ENCODE peak calls at places on chromosomes 5 and 9, in ten cellular contexts. One of them, this sample, is unnamed.

GRCh38 chr9:130651752-130652151 is 12.6 kb upstream of the PRDM12 start:
- DNase-seq in cardiac muscle cell: no peak
- DNase-seq in left ventricle myocardium inferior: no peak
- DNase-seq in testis: no peak
- DNase-seq in endodermal cell: no peak
- DNase-seq in neural progenitor cell: no peak
- DNase-seq in endothelial cell of umbilical vein: no peak
- DNase-seq in effector memory CD4-positive, alpha-beta T cell: no peak
- DNase-seq in adrenal gland: no peak
- DNase-seq in epithelial cell of prostate: no peak
- DNase-seq in this sample: no peak

GRCh38 chr9:109355564-109356297 is 34.9 kb upstream of the EPB41L4B start:
- DNase-seq in endodermal cell: no peak
- DNase-seq in adrenal gland: no peak
- DNase-seq in testis: no peak
- DNase-seq in epithelial cell of prostate: no peak
- DNase-seq in left ventricle myocardium inferior: no peak
- DNase-seq in endothelial cell of umbilical vein: no peak
- DNase-seq in cardiac muscle cell: no peak
- DNase-seq in effector memory CD4-positive, alpha-beta T cell: no peak
- DNase-seq in neural progenitor cell: no peak
- DNase-seq in this sample: no peak

GRCh38 chr5:137145726-137146125 is 353.4 kb downstream of the SPOCK1 start:
- DNase-seq in adrenal gland: no peak
- DNase-seq in cardiac muscle cell: no peak
- DNase-seq in epithelial cell of prostate: no peak
- DNase-seq in effector memory CD4-positive, alpha-beta T cell: no peak
- DNase-seq in neural progenitor cell: no peak
- DNase-seq in endothelial cell of umbilical vein: no peak
- DNase-seq in left ventricle myocardium inferior: no peak
- DNase-seq in testis: no peak
- DNase-seq in endodermal cell: no peak
- DNase-seq in this sample: no peak

GRCh38 chr5:75412111-75412990 is 75.3 kb downstream of the HMGCR start:
- DNase-seq in endodermal cell: no peak
- DNase-seq in cardiac muscle cell: peak
- DNase-seq in adrenal gland: no peak
- DNase-seq in neural progenitor cell: no peak
- DNase-seq in testis: no peak
- DNase-seq in endothelial cell of umbilical vein: peak
- DNase-seq in epithelial cell of prostate: no peak
- DNase-seq in left ventricle myocardium inferior: no peak
- DNase-seq in effector memory CD4-positive, alpha-beta T cell: no peak
- DNase-seq in this sample: no peak

GRCh38 chr5:151153766-151154272 is 3.8 kb downstream of the ANXA6 start:
- DNase-seq in neural progenitor cell: no peak
- DNase-seq in testis: no peak
- DNase-seq in endothelial cell of umbilical vein: no peak
- DNase-seq in effector memory CD4-positive, alpha-beta T cell: no peak
- DNase-seq in epithelial cell of prostate: no peak
- DNase-seq in adrenal gland: no peak
- DNase-seq in endodermal cell: no peak
- DNase-seq in cardiac muscle cell: no peak
- DNase-seq in left ventricle myocardium inferior: no peak
- DNase-seq in this sample: no peak

GRCh38 chr5:10545084-10545483 is 18.8 kb upstream of the ANKRD33B start:
- DNase-seq in cardiac muscle cell: no peak
- DNase-seq in left ventricle myocardium inferior: no peak
- DNase-seq in neural progenitor cell: no peak
- DNase-seq in epithelial cell of prostate: no peak
- DNase-seq in testis: no peak
- DNase-seq in endodermal cell: no peak
- DNase-seq in endothelial cell of umbilical vein: no peak
- DNase-seq in effector memory CD4-positive, alpha-beta T cell: no peak
- DNase-seq in adrenal gland: no peak
- DNase-seq in this sample: no peak

GRCh38 chr9:114930063-114930812 is at the start of gene TNFSF8:
- DNase-seq in endothelial cell of umbilical vein: no peak
- DNase-seq in testis: no peak
- DNase-seq in cardiac muscle cell: no peak
- DNase-seq in left ventricle myocardium inferior: no peak
- DNase-seq in epithelial cell of prostate: no peak
- DNase-seq in endodermal cell: no peak
- DNase-seq in effector memory CD4-positive, alpha-beta T cell: peak
- DNase-seq in adrenal gland: no peak
- DNase-seq in neural progenitor cell: no peak
- DNase-seq in this sample: no peak

GRCh38 chr9:5382479-5382878 is 42.8 kb upstream of the RLN1 start:
- DNase-seq in epithelial cell of prostate: no peak
- DNase-seq in neural progenitor cell: no peak
- DNase-seq in testis: no peak
- DNase-seq in left ventricle myocardium inferior: no peak
- DNase-seq in adrenal gland: no peak
- DNase-seq in endodermal cell: no peak
- DNase-seq in endothelial cell of umbilical vein: no peak
- DNase-seq in cardiac muscle cell: no peak
- DNase-seq in effector memory CD4-positive, alpha-beta T cell: no peak
- DNase-seq in this sample: no peak

GRCh38 chr5:96248152-96248551 is 184.9 kb downstream of the PCSK1 start:
- DNase-seq in epithelial cell of prostate: no peak
- DNase-seq in cardiac muscle cell: peak
- DNase-seq in effector memory CD4-positive, alpha-beta T cell: no peak
- DNase-seq in endothelial cell of umbilical vein: no peak
- DNase-seq in testis: no peak
- DNase-seq in adrenal gland: no peak
- DNase-seq in endodermal cell: no peak
- DNase-seq in neural progenitor cell: no peak
- DNase-seq in left ventricle myocardium inferior: no peak
- DNase-seq in this sample: no peak

GRCh38 chr5:96245401-96246091 is 187.5 kb downstream of the PCSK1 start:
- DNase-seq in epithelial cell of prostate: no peak
- DNase-seq in endodermal cell: no peak
- DNase-seq in left ventricle myocardium inferior: no peak
- DNase-seq in cardiac muscle cell: peak
- DNase-seq in adrenal gland: no peak
- DNase-seq in neural progenitor cell: no peak
- DNase-seq in testis: no peak
- DNase-seq in endothelial cell of umbilical vein: no peak
- DNase-seq in effector memory CD4-positive, alpha-beta T cell: no peak
- DNase-seq in this sample: no peak

GRCh38 chr5:96244696-96245095 is 188.4 kb downstream of the PCSK1 start:
- DNase-seq in testis: no peak
- DNase-seq in endothelial cell of umbilical vein: no peak
- DNase-seq in effector memory CD4-positive, alpha-beta T cell: no peak
- DNase-seq in adrenal gland: no peak
- DNase-seq in epithelial cell of prostate: no peak
- DNase-seq in endodermal cell: no peak
- DNase-seq in left ventricle myocardium inferior: no peak
- DNase-seq in cardiac muscle cell: no peak
- DNase-seq in neural progenitor cell: no peak
- DNase-seq in this sample: no peak

GRCh38 chr5:96247097-96247675 is 185.9 kb downstream of the PCSK1 start:
- DNase-seq in testis: no peak
- DNase-seq in effector memory CD4-positive, alpha-beta T cell: no peak
- DNase-seq in neural progenitor cell: no peak
- DNase-seq in endothelial cell of umbilical vein: peak
- DNase-seq in epithelial cell of prostate: peak
- DNase-seq in cardiac muscle cell: peak
- DNase-seq in endodermal cell: peak
- DNase-seq in adrenal gland: no peak
- DNase-seq in left ventricle myocardium inferior: no peak
- DNase-seq in this sample: no peak

GRCh38 chr5:96247733-96248132 is 185.3 kb downstream of the PCSK1 start:
- DNase-seq in endodermal cell: no peak
- DNase-seq in testis: no peak
- DNase-seq in neural progenitor cell: no peak
- DNase-seq in adrenal gland: no peak
- DNase-seq in epithelial cell of prostate: no peak
- DNase-seq in endothelial cell of umbilical vein: no peak
- DNase-seq in left ventricle myocardium inferior: no peak
- DNase-seq in cardiac muscle cell: no peak
- DNase-seq in effector memory CD4-positive, alpha-beta T cell: no peak
- DNase-seq in this sample: no peak
- H3K27ac ChIP-seq in endodermal cell: peak
- H3K27ac ChIP-seq in testis: no peak
- H3K27ac ChIP-seq in neural progenitor cell: no peak
- H3K27ac ChIP-seq in adrenal gland: no peak
- H3K27ac ChIP-seq in epithelial cell of prostate: peak
- H3K27ac ChIP-seq in endothelial cell of umbilical vein: no peak
- H3K27ac ChIP-seq in left ventricle myocardium inferior: peak
- H3K27ac ChIP-seq in cardiac muscle cell: peak
- H3K27ac ChIP-seq in effector memory CD4-positive, alpha-beta T cell: no peak
- H3K27ac ChIP-seq in this sample: no peak

DNA sequence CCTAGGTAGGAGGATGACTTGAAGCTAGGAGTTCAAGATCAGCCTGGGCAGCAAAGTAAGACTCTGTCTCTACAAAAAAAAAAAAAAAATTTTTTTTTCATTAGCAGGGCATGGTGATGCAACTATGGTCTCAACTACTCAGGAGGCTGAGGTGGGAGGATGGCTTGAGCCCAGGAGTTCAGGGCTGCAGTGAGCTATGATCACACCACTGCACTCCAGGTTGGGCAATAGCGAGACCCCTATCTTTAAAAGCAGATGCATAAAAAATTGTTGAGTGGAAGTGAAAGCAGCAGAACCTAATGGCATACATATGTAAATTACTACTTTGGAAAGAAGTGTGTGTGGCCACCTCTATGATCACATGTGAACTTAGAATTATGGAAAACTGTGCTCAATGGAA is 56.8 kb downstream of the SIL1 start:
- DNase-seq in testis: no peak
- DNase-seq in neural progenitor cell: no peak
- DNase-seq in effector memory CD4-positive, alpha-beta T cell: no peak
- DNase-seq in left ventricle myocardium inferior: no peak
- DNase-seq in epithelial cell of prostate: no peak
- DNase-seq in adrenal gland: no peak
- DNase-seq in endodermal cell: no peak
- DNase-seq in endothelial cell of umbilical vein: no peak
- DNase-seq in cardiac muscle cell: peak
- DNase-seq in this sample: no peak
- H3K27ac ChIP-seq in testis: peak
- H3K27ac ChIP-seq in neural progenitor cell: no peak
- H3K27ac ChIP-seq in effector memory CD4-positive, alpha-beta T cell: no peak
- H3K27ac ChIP-seq in left ventricle myocardium inferior: peak
- H3K27ac ChIP-seq in epithelial cell of prostate: no peak
- H3K27ac ChIP-seq in adrenal gland: peak
- H3K27ac ChIP-seq in endodermal cell: no peak
- H3K27ac ChIP-seq in endothelial cell of umbilical vein: no peak
- H3K27ac ChIP-seq in cardiac muscle cell: no peak
- H3K27ac ChIP-seq in this sample: no peak

DNA sequence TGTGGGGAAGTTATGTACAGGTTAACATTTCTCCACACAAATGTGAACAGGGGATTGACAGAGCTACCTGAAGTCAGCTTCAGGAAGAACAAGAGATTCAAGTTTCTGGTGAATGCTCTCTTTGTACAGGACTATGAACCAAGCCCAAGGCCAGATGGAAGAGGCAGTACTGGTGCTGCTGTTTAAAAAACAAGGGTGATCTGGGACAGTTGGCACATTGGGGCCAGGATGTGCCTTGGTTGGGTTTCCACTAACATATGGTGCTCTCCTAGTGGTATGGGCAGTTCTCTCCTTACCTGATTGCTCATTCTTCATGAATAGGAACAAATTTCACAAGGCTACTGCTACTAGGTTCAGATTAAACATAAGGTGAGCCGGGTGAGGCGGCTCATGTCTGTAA is 40.0 kb downstream of the MTMR12 start:
- DNase-seq in testis: no peak
- DNase-seq in endodermal cell: no peak
- DNase-seq in endothelial cell of umbilical vein: no peak
- DNase-seq in adrenal gland: no peak
- DNase-seq in effector memory CD4-positive, alpha-beta T cell: no peak
- DNase-seq in epithelial cell of prostate: no peak
- DNase-seq in cardiac muscle cell: no peak
- DNase-seq in neural progenitor cell: no peak
- DNase-seq in left ventricle myocardium inferior: no peak
- DNase-seq in this sample: no peak
- H3K27ac ChIP-seq in testis: no peak
- H3K27ac ChIP-seq in endodermal cell: no peak
- H3K27ac ChIP-seq in endothelial cell of umbilical vein: no peak
- H3K27ac ChIP-seq in adrenal gland: no peak
- H3K27ac ChIP-seq in effector memory CD4-positive, alpha-beta T cell: no peak
- H3K27ac ChIP-seq in epithelial cell of prostate: no peak
- H3K27ac ChIP-seq in cardiac muscle cell: no peak
- H3K27ac ChIP-seq in neural progenitor cell: no peak
- H3K27ac ChIP-seq in left ventricle myocardium inferior: no peak
- H3K27ac ChIP-seq in this sample: no peak

GRCh38 chr9:33082538-33083326 is 6.3 kb upstream of the SMU1 start:
- DNase-seq in left ventricle myocardium inferior: no peak
- DNase-seq in epithelial cell of prostate: no peak
- DNase-seq in adrenal gland: no peak
- DNase-seq in testis: no peak
- DNase-seq in neural progenitor cell: no peak
- DNase-seq in endothelial cell of umbilical vein: peak
- DNase-seq in effector memory CD4-positive, alpha-beta T cell: no peak
- DNase-seq in cardiac muscle cell: no peak
- DNase-seq in endodermal cell: no peak
- DNase-seq in this sample: no peak

GRCh38 chr9:33076360-33077004 is at the start of gene SMU1:
- DNase-seq in endodermal cell: peak
- DNase-seq in epithelial cell of prostate: peak
- DNase-seq in endothelial cell of umbilical vein: peak
- DNase-seq in effector memory CD4-positive, alpha-beta T cell: peak
- DNase-seq in cardiac muscle cell: peak
- DNase-seq in neural progenitor cell: peak
- DNase-seq in adrenal gland: peak
- DNase-seq in left ventricle myocardium inferior: peak
- DNase-seq in testis: peak
- DNase-seq in this sample: peak

GRCh38 chr9:33082135-33082534 is 5.7 kb upstream of the SMU1 start:
- DNase-seq in endothelial cell of umbilical vein: peak
- DNase-seq in effector memory CD4-positive, alpha-beta T cell: no peak
- DNase-seq in adrenal gland: no peak
- DNase-seq in epithelial cell of prostate: no peak
- DNase-seq in neural progenitor cell: no peak
- DNase-seq in endodermal cell: no peak
- DNase-seq in testis: no peak
- DNase-seq in left ventricle myocardium inferior: no peak
- DNase-seq in cardiac muscle cell: no peak
- DNase-seq in this sample: no peak

GRCh38 chr9:33080534-33080933 is 4.1 kb upstream of the SMU1 start:
- DNase-seq in endodermal cell: no peak
- DNase-seq in testis: no peak
- DNase-seq in epithelial cell of prostate: peak
- DNase-seq in endothelial cell of umbilical vein: no peak
- DNase-seq in cardiac muscle cell: no peak
- DNase-seq in effector memory CD4-positive, alpha-beta T cell: no peak
- DNase-seq in adrenal gland: no peak
- DNase-seq in neural progenitor cell: no peak
- DNase-seq in left ventricle myocardium inferior: no peak
- DNase-seq in this sample: no peak

DNA sequence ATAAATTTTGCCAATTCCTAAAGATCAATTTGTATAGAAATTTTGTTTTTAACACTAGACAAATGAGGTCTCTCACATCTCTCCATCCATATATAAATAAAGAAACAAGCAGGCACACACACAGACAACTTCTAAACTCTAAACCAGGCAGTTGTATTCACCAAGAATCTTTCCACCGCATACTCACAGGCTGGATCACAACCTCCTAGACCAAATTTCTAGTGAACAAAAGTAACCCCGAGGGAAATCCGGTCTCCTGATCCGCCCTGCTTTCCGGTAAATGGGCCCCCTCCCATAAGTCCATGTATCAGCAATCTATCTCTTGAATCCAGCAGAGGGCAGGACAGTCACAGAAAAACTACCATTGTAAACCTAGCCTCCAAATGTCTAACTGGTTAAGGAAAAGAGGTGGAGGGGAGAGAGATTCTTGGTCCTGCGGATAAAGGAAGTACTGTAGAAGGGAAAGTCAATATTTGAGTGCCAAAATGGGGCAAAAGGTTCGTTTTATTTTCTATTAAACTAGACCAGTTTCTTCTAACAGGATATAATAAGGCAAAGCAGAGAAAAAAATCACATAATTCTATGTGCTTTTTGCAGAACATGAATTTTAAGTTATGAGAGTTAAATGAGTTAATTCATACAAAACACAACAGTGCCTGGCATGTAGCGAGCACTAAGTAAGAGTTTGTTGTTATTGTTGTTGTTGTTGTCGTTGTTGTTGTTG is 4.8 kb upstream of the SMU1 start:
- DNase-seq in epithelial cell of prostate: peak
- DNase-seq in testis: peak
- DNase-seq in endodermal cell: peak
- DNase-seq in endothelial cell of umbilical vein: peak
- DNase-seq in cardiac muscle cell: peak
- DNase-seq in neural progenitor cell: peak
- DNase-seq in adrenal gland: peak
- DNase-seq in left ventricle myocardium inferior: peak
- DNase-seq in effector memory CD4-positive, alpha-beta T cell: peak
- DNase-seq in this sample: peak
- H3K27ac ChIP-seq in epithelial cell of prostate: peak
- H3K27ac ChIP-seq in testis: peak
- H3K27ac ChIP-seq in endodermal cell: no peak
- H3K27ac ChIP-seq in endothelial cell of umbilical vein: peak
- H3K27ac ChIP-seq in cardiac muscle cell: no peak
- H3K27ac ChIP-seq in neural progenitor cell: no peak
- H3K27ac ChIP-seq in adrenal gland: peak
- H3K27ac ChIP-seq in left ventricle myocardium inferior: peak
- H3K27ac ChIP-seq in effector memory CD4-positive, alpha-beta T cell: peak
- H3K27ac ChIP-seq in this sample: no peak

This sample was measured in A673.